ENCODE peak calls at places on chromosomes 7 and 10, in six cellular contexts. S is K562, V is H1, P is WTC11, U is GM12878, Z is GM23338. G is an unnamed sample.

GRCh38 chr7:88105231-88105630 is 114.6 kb downstream of the SRI start:
- DNase-seq in S (no peak), Z (no peak), U (no peak), V (no peak), P (no peak), G (peak)

GRCh38 chr7:36735172-36735571 is 10.9 kb upstream of the AOAH start:
- DNase-seq in V (no peak), Z (no peak), P (no peak), U (no peak), S (no peak), G (no peak)

GRCh38 chr7:43791665-43792064 is 33.2 kb downstream of the BLVRA start:
- DNase-seq in U (no peak), V (no peak), S (no peak), Z (no peak), P (no peak), G (no peak)

GRCh38 chr7:128881458-128882125 is 18.9 kb downstream of the ATP6V1F start:
- DNase-seq in Z (no peak), P (no peak), V (no peak), U (no peak), S (no peak), G (no peak)

GRCh38 chr7:130329466-130329865 is 15.2 kb upstream of the CPA5 start:
- DNase-seq in S (no peak), Z (no peak), U (no peak), V (no peak), P (no peak), G (no peak)

GRCh38 chr10:4990217-4990616 is 13.4 kb downstream of the AKR1C2 start:
- DNase-seq in U (no peak), S (no peak), V (no peak), P (no peak), Z (no peak), G (no peak)

GRCh38 chr7:67821116-67821515 is 824.5 kb downstream of the TYW1 start:
- DNase-seq in Z (no peak), S (no peak), V (no peak), U (no peak), P (no peak), G (no peak)

GRCh38 chr7:91894781-91895480 is 14.4 kb upstream of the MTERF1 start:
- DNase-seq in Z (no peak), V (no peak), P (no peak), U (no peak), S (peak), G (no peak)

GRCh38 chr10:116216676-116217075 is 56.3 kb downstream of the GFRA1 start:
- DNase-seq in P (no peak), Z (no peak), S (no peak), V (no peak), U (no peak), G (peak)

GRCh38 chr10:92742331-92743228 is 52.8 kb downstream of the HHEX start:
- DNase-seq in U (peak), P (no peak), V (no peak), S (no peak), Z (no peak), G (no peak)

GRCh38 chr7:46253500-46253899 is 332.4 kb upstream of the IGFBP3 start:
- DNase-seq in S (no peak), P (no peak), U (no peak), V (no peak), Z (no peak), G (no peak)

GRCh38 chr7:155593455-155594162 is 47.2 kb upstream of the CNPY1 start:
- DNase-seq in V (no peak), S (no peak), Z (no peak), P (no peak), U (no peak), G (no peak)

GRCh38 chr7:99997545-99998137 is 17.8 kb upstream of the ZKSCAN1 start:
- DNase-seq in P (peak), Z (peak), V (peak), U (no peak), S (no peak), G (peak)

GRCh38 chr7:141533149-141533949 is 17.9 kb upstream of the AGK start:
- DNase-seq in S (peak), Z (peak), V (peak), U (no peak), P (peak), G (peak)

DNA sequence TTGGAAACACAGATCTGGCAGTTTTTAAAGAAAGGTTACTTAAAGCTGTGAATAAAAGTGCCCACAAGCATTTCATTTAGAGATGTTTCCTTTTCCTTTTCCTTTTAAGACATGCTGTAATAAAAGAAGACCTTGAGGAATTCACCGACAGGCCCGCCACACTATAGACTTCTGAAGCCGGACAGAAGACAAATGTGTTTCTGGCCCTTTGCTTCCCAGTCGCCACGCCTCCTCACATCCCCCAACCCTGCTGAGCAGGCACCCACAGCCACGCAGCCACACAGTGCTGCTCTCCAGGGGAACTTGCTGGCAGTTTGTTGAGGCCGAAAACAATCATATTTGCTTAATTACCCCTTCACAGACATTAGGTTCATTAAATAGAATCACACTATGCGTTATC is 83.4 kb downstream of the SLC25A13 start:
- DNase-seq in U (no peak), V (no peak), Z (no peak), P (no peak), S (peak), G (no peak)
- TF ChIP-seq CREB1 in U (no peak), V (no peak), Z (no peak), P (no peak), S (peak), G (no peak)

GRCh38 chr7:47464266-47464665 is 117.6 kb downstream of the TNS3 start:
- DNase-seq in U (no peak), V (no peak), S (no peak), Z (no peak), P (no peak), G (no peak)

GRCh38 chr7:47460251-47460989 is 121.5 kb downstream of the TNS3 start:
- DNase-seq in P (no peak), S (no peak), U (no peak), V (no peak), Z (no peak), G (no peak)

GRCh38 chr7:47458486-47458885 is 123.4 kb downstream of the TNS3 start:
- DNase-seq in V (no peak), Z (no peak), P (no peak), S (no peak), U (no peak), G (no peak)

GRCh38 chr7:47458057-47458456 is 123.9 kb downstream of the TNS3 start:
- DNase-seq in P (no peak), S (no peak), Z (no peak), V (no peak), U (no peak), G (peak)

GRCh38 chr7:47461161-47461560 is 120.8 kb downstream of the TNS3 start:
- DNase-seq in S (no peak), V (no peak), P (no peak), U (no peak), Z (no peak), G (no peak)
- TF ChIP-seq CREB1 in S (no peak), V (no peak), P (no peak), U (no peak), Z (no peak), G (no peak)

GRCh38 chr10:110172155-110172554 is 35.2 kb upstream of the MXI1 start:
- DNase-seq in V (no peak), S (no peak), U (no peak), Z (no peak), P (no peak), G (no peak)
- TF ChIP-seq CREB1 in V (no peak), S (no peak), U (no peak), Z (no peak), P (no peak), G (no peak)

GRCh38 chr7:139906879-139907278 is 77.8 kb downstream of the TBXAS1 start:
- DNase-seq in U (no peak), P (no peak), Z (no peak), V (no peak), S (no peak), G (no peak)

GRCh38 chr7:139913006-139913405 is 83.9 kb downstream of the TBXAS1 start:
- DNase-seq in V (no peak), P (no peak), S (no peak), Z (no peak), U (no peak), G (no peak)

GRCh38 chr7:139913555-139914135 is 84.6 kb downstream of the TBXAS1 start:
- DNase-seq in V (no peak), Z (no peak), S (no peak), P (no peak), U (no peak), G (no peak)

GRCh38 chr7:139908792-139909191 is 79.7 kb downstream of the TBXAS1 start:
- DNase-seq in U (no peak), S (peak), Z (no peak), V (no peak), P (no peak), G (no peak)

DNA sequence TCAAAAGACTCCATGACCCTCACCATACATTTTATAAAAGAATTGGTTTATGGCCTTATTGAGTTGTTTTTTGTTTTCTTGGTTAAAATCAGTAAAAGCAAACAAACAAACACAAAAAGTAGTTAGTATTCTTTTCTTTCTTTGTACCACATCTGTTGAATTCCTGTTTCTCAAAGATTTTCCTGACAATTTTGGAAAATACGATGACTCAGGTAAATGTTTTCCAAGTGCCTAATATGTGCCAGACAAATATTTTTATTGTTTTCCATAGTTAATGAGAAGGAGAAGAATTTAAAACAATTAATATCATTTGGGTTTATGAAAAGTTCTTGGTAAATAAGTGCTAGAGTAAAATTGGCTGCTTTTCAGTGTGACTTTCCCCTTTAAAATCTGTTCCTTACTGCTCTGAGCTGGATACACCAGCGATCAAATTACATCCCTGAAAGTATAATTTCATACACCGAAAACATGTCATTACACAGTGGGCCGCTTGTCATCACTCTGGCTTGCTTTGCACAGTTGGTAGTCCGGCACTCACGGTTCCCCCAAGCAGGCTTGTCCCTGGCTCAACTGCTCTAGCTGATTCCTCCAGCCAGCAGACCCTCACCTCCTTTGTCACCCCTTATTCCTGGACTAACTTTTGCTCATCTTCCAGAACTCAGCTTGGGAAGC is 80.5 kb downstream of the TBXAS1 start:
- DNase-seq in P (no peak), S (no peak), Z (no peak), V (no peak), U (no peak), G (no peak)
- TF ChIP-seq CREB1 in P (no peak), S (no peak), Z (no peak), V (no peak), U (no peak), G (no peak)

GRCh38 chr7:117731455-117731854 is 141.8 kb downstream of the CTTNBP2 start:
- DNase-seq in U (peak), P (no peak), V (no peak), Z (no peak), S (peak), G (no peak)
- TF ChIP-seq CREB1 in U (peak), P (no peak), V (no peak), Z (no peak), S (no peak), G (no peak)